ENCODE peak calls at places on chromosomes 16 and 17, in eight cellular contexts. F is tibial nerve, Z is neural crest cell, G is lower leg skin, C is WTC11, L is PC-3, W is nephron progenitor cell, J is SK-N-SH. O is an unnamed sample.

GRCh38 chr17:77186141-77186604 is 45.4 kb downstream of the SEC14L1 start:
- DNase-seq in F (no peak), Z (no peak), G (no peak), C (no peak), L (no peak), W (peak), J (no peak), O (no peak)

GRCh38 chr17:42120161-42121065 is 754 bp downstream of the KAT2A start:
- DNase-seq in F (no peak), Z (peak), G (no peak), C (peak), L (no peak), W (peak), J (peak), O (no peak)

GRCh38 chr16:5033256-5034166 is at the start of gene NAGPA:
- DNase-seq in F (peak), Z (peak), G (peak), C (peak), L (peak), W (peak), J (peak), O (peak)

GRCh38 chr17:34626141-34626681 is 46.8 kb downstream of the TMEM132E start:
- DNase-seq in F (no peak), Z (no peak), G (no peak), C (peak), L (no peak), W (no peak), J (no peak), O (no peak)

GRCh38 chr17:75945202-75945601 is 4.4 kb upstream of the FBF1 start:
- DNase-seq in F (no peak), Z (no peak), G (no peak), C (no peak), L (no peak), W (no peak), J (no peak), O (no peak)

GRCh38 chr17:41326173-41327145 is 10.9 kb upstream of the KRTAP17-1 start:
- DNase-seq in F (no peak), Z (no peak), G (no peak), C (no peak), L (no peak), W (no peak), J (no peak), O (no peak)

GRCh38 chr16:4115209-4115940 is 867 bp downstream of the ADCY9 start:
- DNase-seq in F (no peak), Z (peak), G (peak), C (peak), L (peak), W (peak), J (peak), O (peak)

GRCh38 chr16:20203277-20203676 is 124.0 kb downstream of the GP2 start:
- DNase-seq in F (no peak), Z (no peak), G (no peak), C (no peak), L (no peak), W (no peak), J (no peak), O (no peak)

GRCh38 chr17:73901661-73902415 is 257.6 kb upstream of the SDK2 start:
- DNase-seq in F (no peak), Z (peak), G (no peak), C (peak), L (no peak), W (peak), J (no peak), O (peak)

GRCh38 chr17:6599364-6599763 is 41.1 kb downstream of the KIAA0753 start:
- DNase-seq in F (no peak), Z (no peak), G (no peak), C (no peak), L (no peak), W (no peak), J (no peak), O (no peak)

GRCh38 chr16:31529398-31530312 is 2.0 kb downstream of the AHSP start:
- DNase-seq in F (no peak), Z (no peak), G (no peak), C (peak), L (no peak), W (peak), J (no peak), O (no peak)

GRCh38 chr17:62692159-62692651 is 64.7 kb downstream of the MRC2 start:
- DNase-seq in F (no peak), Z (no peak), G (no peak), C (no peak), L (no peak), W (no peak), J (no peak), O (no peak)

GRCh38 chr17:68197091-68197996 is 50.5 kb upstream of the AMZ2 start:
- DNase-seq in F (no peak), Z (no peak), G (no peak), C (peak), L (peak), W (peak), J (peak), O (peak)

GRCh38 chr17:39098474-39099090 is 52.9 kb downstream of the PLXDC1 start:
- DNase-seq in F (no peak), Z (no peak), G (no peak), C (no peak), L (no peak), W (peak), J (no peak), O (no peak)

DNA sequence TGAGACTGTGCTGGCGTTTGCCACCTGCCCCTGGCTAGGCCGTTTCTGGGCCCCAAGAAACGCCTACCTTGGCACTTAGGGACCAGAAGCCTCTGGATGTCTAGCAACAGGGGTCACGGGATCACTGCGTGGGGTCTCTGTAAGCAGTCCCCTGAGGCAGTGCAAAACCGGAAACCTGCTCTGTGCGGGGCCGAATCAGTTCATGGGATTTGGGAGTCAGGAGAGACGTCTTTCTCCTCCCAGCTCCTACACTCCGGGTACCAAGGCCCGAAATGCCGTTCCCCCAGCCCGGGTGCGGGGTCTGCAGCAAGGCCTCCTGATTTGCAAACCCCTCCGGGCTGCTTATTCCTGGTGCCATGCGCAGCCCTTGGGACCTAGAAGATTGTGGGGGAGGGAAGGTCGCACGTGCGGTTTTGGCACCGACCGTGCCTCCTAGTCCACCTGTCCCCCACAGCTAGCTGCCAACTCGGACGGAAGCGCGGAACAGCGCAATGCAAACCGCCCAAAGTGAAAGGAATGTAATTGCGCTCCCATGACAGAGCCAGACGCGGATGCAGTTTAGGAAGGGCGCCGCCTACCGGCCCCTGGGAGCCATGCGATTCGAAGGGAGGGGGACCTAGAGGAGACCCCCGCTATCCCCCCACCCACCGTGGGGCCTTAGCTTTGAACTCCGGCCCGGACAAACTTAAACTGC is 6.5 kb downstream of the IRX5 start:
- DNase-seq in F (no peak), Z (peak), G (peak), C (peak), L (no peak), W (peak), J (no peak), O (peak)
- TF ChIP-seq CTCF in F (no peak), Z (peak), G (no peak), C (peak), L (peak), W (peak), J (no peak), O (peak)

GRCh38 chr17:51005768-51006167 is 114.9 kb downstream of the SPAG9 start:
- DNase-seq in F (no peak), Z (no peak), G (no peak), C (no peak), L (no peak), W (no peak), J (no peak), O (no peak)
- TF ChIP-seq CTCF in F (no peak), Z (no peak), G (no peak), C (no peak), L (no peak), W (no peak), J (no peak), O (no peak)

DNA sequence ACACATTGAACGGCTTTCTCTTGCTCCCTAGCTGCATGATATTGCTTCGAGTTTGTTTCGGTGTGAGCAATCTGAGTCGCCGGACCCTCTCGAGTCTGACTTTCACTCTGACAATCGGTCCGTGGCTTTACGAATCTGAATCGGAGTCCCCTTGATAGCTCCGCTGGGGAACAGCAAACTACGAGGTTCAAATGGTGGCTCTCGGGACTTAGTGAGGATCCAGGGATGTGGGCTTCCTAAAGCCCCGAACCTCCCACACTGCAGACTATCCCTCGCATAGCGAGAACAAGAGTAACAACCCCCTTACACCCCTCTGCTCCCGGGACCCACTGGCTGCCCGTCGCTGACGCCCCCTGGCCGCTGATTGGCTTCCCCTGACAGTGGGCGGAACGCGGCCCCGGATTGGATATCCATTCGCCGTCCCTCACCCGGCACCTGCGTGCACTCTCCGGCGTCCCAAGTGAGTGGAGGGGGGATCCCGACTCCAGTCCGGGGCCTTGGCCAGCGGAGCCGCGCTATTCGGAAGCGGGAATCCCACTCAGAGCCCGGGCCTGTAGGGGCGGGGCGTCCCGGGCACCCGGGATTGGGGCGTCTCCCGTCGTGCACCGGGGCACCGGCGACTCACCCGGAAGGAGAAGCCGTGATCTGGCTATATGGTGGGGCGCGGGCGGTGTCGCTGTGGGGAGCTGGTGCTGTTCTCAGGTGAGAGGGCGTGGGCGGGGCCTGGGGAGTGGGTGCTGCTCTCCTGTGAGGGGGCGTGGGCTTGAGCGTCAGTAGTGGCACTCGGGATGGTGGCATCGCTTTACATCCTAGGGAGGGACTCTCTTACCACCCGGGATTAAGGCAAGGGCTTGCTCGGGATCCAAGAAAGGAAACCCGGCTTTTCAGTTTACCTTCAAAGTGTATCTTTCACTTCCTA is at the start of gene SNX11:
- DNase-seq in F (peak), Z (peak), G (peak), C (peak), L (peak), W (peak), J (peak), O (peak)
- TF ChIP-seq CTCF in F (no peak), Z (no peak), G (no peak), C (no peak), L (no peak), W (no peak), J (peak), O (no peak)

GRCh38 chr16:83145297-83145696 is 518.5 kb downstream of the CDH13 start:
- DNase-seq in F (no peak), Z (no peak), G (no peak), C (no peak), L (no peak), W (no peak), J (no peak), O (no peak)

GRCh38 chr16:83138512-83138911 is 511.7 kb downstream of the CDH13 start:
- DNase-seq in F (no peak), Z (no peak), G (no peak), C (no peak), L (no peak), W (no peak), J (no peak), O (no peak)

GRCh38 chr16:83147244-83147643 is 520.5 kb downstream of the CDH13 start:
- DNase-seq in F (no peak), Z (no peak), G (no peak), C (no peak), L (no peak), W (no peak), J (no peak), O (no peak)

GRCh38 chr16:83138976-83139690 is 512.4 kb downstream of the CDH13 start:
- DNase-seq in F (no peak), Z (no peak), G (no peak), C (no peak), L (no peak), W (no peak), J (no peak), O (no peak)

GRCh38 chr16:83143788-83144187 is 517.0 kb downstream of the CDH13 start:
- DNase-seq in F (no peak), Z (no peak), G (no peak), C (no peak), L (no peak), W (no peak), J (no peak), O (no peak)
- TF ChIP-seq CTCF in F (no peak), Z (no peak), G (no peak), C (no peak), L (no peak), W (no peak), J (no peak), O (no peak)

GRCh38 chr16:1427473-1428461 is 3.1 kb upstream of the PERCC1 start:
- DNase-seq in F (no peak), Z (no peak), G (no peak), C (no peak), L (no peak), W (no peak), J (peak), O (no peak)

GRCh38 chr16:1428511-1428910 is 2.4 kb upstream of the PERCC1 start:
- DNase-seq in F (no peak), Z (no peak), G (no peak), C (peak), L (no peak), W (peak), J (no peak), O (no peak)

GRCh38 chr16:1429026-1429425 is 1.9 kb upstream of the PERCC1 start:
- DNase-seq in F (no peak), Z (no peak), G (no peak), C (no peak), L (no peak), W (no peak), J (no peak), O (no peak)

GRCh38 chr16:1425616-1426370 is 5.1 kb upstream of the PERCC1 start:
- DNase-seq in F (no peak), Z (no peak), G (no peak), C (no peak), L (no peak), W (no peak), J (peak), O (no peak)

DNA sequence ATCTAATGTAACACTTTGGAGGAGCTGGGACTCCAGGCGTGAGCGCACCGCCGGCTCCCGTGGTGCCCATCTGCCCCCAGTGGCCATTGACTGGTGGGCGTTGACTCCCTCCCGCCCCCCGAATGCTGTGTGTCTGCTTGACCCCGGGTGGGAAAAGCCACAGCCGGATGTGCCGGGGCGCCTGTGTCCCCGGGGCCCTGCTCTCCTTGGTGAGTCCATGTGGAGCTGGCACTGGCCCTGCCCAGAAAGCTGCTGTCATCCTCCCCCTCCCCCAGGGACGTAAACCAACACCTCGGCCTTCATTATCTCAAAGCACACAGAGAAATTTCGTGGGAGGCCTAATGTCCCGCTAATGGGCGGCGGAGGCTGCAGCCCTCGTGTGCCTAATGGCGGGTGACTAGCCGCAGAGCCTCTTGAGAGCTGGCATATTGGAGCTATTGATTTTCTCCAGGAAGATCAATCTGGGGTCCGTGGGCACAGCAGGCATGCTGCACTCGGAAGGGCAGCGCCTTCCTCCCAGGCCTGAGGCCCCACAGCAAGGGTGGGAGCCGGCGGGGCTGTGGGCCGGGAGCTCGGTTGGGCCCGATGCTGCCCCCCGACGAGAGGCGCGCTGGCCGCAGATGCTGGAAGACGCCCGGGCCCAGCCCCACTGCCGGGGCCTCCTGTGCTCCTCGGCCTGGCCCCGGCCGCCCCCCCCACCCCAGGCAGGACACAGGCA is 4.0 kb upstream of the PERCC1 start:
- DNase-seq in F (no peak), Z (no peak), G (no peak), C (no peak), L (no peak), W (no peak), J (peak), O (peak)
- TF ChIP-seq CTCF in F (no peak), Z (no peak), G (no peak), C (no peak), L (no peak), W (no peak), J (no peak), O (no peak)